ENCODE peak calls at places on chromosomes 2 and 18, in ten cellular contexts. I, J, N, O, E, G, A, T, F and W are unnamed samples.

GRCh38 chr2:133576714-133577113 is 8.5 kb upstream of the NCKAP5 start:
- DNase-seq in O (no peak), E (no peak), A (no peak), F (no peak), T (no peak), I (peak), G (no peak), J (no peak), N (no peak), W (no peak)

GRCh38 chr2:226158229-226158628 is 641.4 kb downstream of the IRS1 start:
- DNase-seq in A (no peak), F (no peak), I (no peak), N (no peak), J (no peak), E (no peak), O (no peak), G (no peak), T (no peak), W (no peak)

GRCh38 chr2:86453838-86454237 is 12.7 kb downstream of the KDM3A start:
- DNase-seq in A (peak), T (no peak), E (no peak), F (peak), J (peak), I (peak), O (no peak), G (no peak), N (peak), W (no peak)

GRCh38 chr18:55582325-55582724 is 5.7 kb downstream of the TCF4 start:
- DNase-seq in T (no peak), I (no peak), N (no peak), A (no peak), E (no peak), O (no peak), J (no peak), F (no peak), G (no peak), W (no peak)

GRCh38 chr2:85215074-85216050 is 82.2 kb downstream of the TCF7L1 start:
- DNase-seq in I (no peak), T (no peak), E (no peak), O (no peak), A (no peak), J (peak), G (no peak), F (peak), N (peak), W (peak)

GRCh38 chr2:100470182-100470581 is at the start of gene NMS:
- DNase-seq in T (no peak), O (no peak), J (no peak), G (no peak), N (no peak), I (no peak), F (no peak), A (no peak), E (no peak), W (no peak)

GRCh38 chr2:194096402-194096801 is 1560.6 kb upstream of the SLC39A10 start:
- DNase-seq in A (no peak), E (no peak), G (no peak), N (no peak), O (no peak), J (no peak), F (no peak), I (no peak), T (no peak), W (no peak)

GRCh38 chr18:61738042-61738441 is 154.8 kb downstream of the RNF152 start:
- DNase-seq in A (no peak), N (peak), T (no peak), J (no peak), I (no peak), G (no peak), F (no peak), O (no peak), E (no peak), W (no peak)

GRCh38 chr2:239947361-239948045 is 77.6 kb downstream of the NDUFA10 start:
- DNase-seq in T (no peak), J (no peak), E (no peak), O (peak), I (no peak), A (no peak), G (no peak), N (no peak), F (no peak), W (no peak)

GRCh38 chr2:57759822-57760300 is 286.7 kb upstream of the VRK2 start:
- DNase-seq in A (peak), F (peak), N (peak), O (peak), E (peak), J (peak), I (peak), T (peak), G (peak), W (peak)

GRCh38 chr18:7566587-7567486 is at the start of gene PTPRM:
- DNase-seq in A (peak), T (no peak), I (peak), E (no peak), N (peak), J (peak), O (peak), F (peak), G (peak), W (peak)

GRCh38 chr18:51480562-51481261 is 283.2 kb upstream of the MEX3C start:
- DNase-seq in I (no peak), J (no peak), F (no peak), O (no peak), T (no peak), N (no peak), G (no peak), A (no peak), E (no peak), W (no peak)

DNA sequence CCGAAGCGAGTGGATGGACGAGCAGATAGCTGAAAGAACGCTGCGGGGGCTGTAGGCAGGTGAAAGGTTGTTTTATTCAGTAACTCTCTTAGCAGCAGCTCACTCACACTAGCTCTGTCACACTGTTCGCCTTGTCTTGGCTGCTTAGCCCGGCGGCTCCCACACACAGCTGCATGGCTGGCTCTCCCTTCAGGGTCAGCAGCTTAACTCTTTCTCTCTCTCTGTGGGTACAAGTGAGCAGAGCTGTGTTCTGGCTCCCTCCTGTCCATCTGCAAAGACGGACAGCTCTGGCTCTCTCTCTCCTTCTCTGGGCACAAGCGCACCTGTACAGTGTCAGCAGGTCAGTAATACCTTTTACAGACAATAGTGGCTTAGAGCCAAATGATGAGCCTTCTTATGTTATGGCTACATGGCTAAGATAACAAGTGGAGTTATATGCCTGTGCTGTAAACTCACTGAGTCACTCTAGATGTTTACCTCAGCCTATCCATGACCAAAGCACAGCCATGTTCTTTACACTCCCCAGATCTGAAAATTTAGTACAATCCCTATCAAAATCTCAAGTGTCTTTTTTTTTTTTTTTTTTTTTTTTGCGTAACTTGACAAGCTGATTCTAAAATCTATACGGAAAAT is 149.3 kb downstream of the GALNT1 start:
- DNase-seq in T (no peak), O (no peak), A (no peak), I (no peak), G (no peak), J (no peak), F (no peak), E (no peak), N (peak), W (no peak)
- H3K4me3 ChIP-seq in T (no peak), O (no peak), A (no peak), I (no peak), G (no peak), J (no peak), F (no peak), E (peak), N (peak), W (no peak)

DNA sequence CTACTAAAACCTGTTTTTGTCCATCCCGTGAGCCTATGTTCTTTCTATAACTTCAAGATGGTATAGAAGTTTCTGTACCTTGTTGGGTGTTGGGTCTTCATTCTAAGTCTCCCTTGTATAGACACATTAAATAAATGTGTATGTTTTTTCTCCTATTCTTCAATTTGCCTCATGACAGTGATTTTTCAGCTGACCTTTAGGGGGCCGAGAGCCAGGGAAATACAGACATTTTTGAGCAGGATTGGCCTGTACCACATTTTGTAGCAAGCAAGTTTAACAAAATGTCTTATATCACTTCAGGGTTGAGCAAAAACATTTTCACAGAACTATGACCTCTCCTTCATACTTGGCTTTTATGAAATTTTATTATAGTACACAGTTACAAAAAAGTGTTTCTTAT is 495.4 kb upstream of the CDH7 start:
- DNase-seq in N (no peak), G (no peak), T (no peak), E (no peak), F (no peak), O (no peak), I (no peak), A (no peak), J (no peak), W (no peak)
- TF ChIP-seq CTCF in N (no peak), G (no peak), T (no peak), E (no peak), F (no peak), O (no peak), I (no peak), A (no peak), J (no peak), W (no peak)

GRCh38 chr2:180618570-180618969 is 361.8 kb upstream of the UBE2E3 start:
- DNase-seq in F (no peak), E (no peak), A (no peak), I (no peak), N (peak), T (no peak), G (no peak), J (peak), O (no peak), W (no peak)
- H3K4me3 ChIP-seq in F (no peak), E (no peak), A (no peak), I (no peak), N (no peak), T (no peak), G (no peak), J (no peak), O (no peak), W (no peak)

GRCh38 chr2:74917702-74918619 is 40.5 kb upstream of the POLE4 start:
- DNase-seq in I (peak), E (peak), J (peak), T (no peak), A (peak), O (no peak), N (peak), G (peak), F (no peak), W (no peak)
- TF ChIP-seq CTCF in I (peak), E (no peak), J (no peak), T (no peak), A (no peak), O (no peak), N (no peak), G (no peak), F (peak), W (no peak)

DNA sequence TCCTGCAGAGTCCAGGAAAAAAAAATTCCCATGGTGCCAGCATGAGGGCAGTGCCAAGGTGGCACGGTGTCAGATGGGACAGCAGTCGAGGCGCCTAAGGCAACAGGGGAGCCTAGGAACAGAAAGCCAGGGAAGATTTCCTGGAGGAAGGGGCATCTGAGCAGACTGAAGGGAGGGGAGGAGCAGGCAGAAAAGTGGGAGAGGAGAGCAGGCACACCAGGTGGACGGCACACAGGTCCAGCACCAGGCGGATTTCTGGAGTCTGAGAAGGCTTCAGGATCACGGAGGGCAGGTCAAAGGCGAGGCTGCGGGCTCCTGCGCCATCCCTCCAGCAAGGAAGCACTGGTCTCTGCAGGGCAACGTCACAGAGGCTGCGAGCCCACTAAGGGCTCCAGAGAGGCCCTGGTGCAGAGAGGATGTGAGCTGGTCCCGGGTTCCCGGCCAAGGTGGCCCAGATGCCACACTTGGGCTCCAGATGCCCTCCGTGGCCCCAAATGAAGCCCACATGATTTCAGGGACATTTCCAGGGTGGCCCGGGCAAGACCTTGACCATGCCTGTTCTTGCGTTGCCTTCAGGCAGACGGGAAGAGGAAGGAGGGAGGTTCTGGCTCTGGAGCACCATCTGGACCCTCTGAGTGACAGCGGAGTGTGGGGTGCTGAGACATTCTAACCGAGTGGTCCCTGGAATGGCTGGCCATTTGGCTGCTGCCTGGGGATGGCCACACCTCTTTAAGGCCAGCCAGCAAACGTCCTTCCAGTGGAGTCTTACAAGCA is 4.1 kb downstream of the HS6ST1 start:
- DNase-seq in G (no peak), N (no peak), J (no peak), T (no peak), I (no peak), A (no peak), F (no peak), E (no peak), O (peak), W (peak)
- H3K4me3 ChIP-seq in G (no peak), N (peak), J (no peak), T (no peak), I (no peak), A (no peak), F (peak), E (no peak), O (no peak), W (no peak)

GRCh38 chr2:2577366-2577765 is 246.3 kb upstream of the MYT1L start:
- DNase-seq in A (no peak), I (no peak), F (no peak), O (no peak), J (no peak), N (no peak), G (no peak), T (no peak), E (no peak), W (no peak)

GRCh38 chr2:2573658-2574293 is 242.7 kb upstream of the MYT1L start:
- DNase-seq in E (no peak), N (no peak), O (no peak), A (no peak), T (no peak), G (no peak), J (peak), F (no peak), I (peak), W (peak)

GRCh38 chr2:2573205-2573604 is 242.1 kb upstream of the MYT1L start:
- DNase-seq in G (no peak), F (no peak), J (no peak), N (no peak), I (no peak), E (no peak), O (no peak), A (no peak), T (no peak), W (no peak)

GRCh38 chr2:2574401-2575184 is 243.5 kb upstream of the MYT1L start:
- DNase-seq in E (no peak), T (no peak), I (no peak), F (no peak), G (no peak), N (no peak), J (no peak), A (no peak), O (no peak), W (no peak)

GRCh38 chr2:2575870-2576386 is 244.9 kb upstream of the MYT1L start:
- DNase-seq in E (no peak), T (no peak), G (no peak), I (no peak), O (no peak), N (no peak), A (no peak), J (no peak), F (no peak), W (no peak)
- TF ChIP-seq CTCF in E (no peak), T (no peak), G (no peak), I (no peak), O (no peak), N (no peak), A (no peak), J (no peak), F (no peak), W (no peak)